ENCODE peak calls at places on chromosomes 4 and X, in six cellular contexts. X is activated T-cell treated with anti-CD3 and anti-CD28 coated beads for 1 hour, O is osteoblast, L is AG09319, C is amniotic epithelial cell, R is AG08395. K is an unnamed sample.

GRCh38 chrX:35025820-35026219 is 83.2 kb downstream of the FAM47B start:
- DNase-seq in R (no peak), L (no peak), O (no peak), C (no peak), X (no peak), K (no peak)

GRCh38 chr4:111400736-111401135 is 744.5 kb upstream of the FAM241A start:
- DNase-seq in R (peak; percentile 32), O (no peak), X (no peak), L (peak; percentile 44), C (peak; percentile 63), K (peak; percentile 57)

GRCh38 chr4:153197301-153197700 is 6.9 kb upstream of the TRIM2 start:
- DNase-seq in O (no peak), X (no peak), C (no peak), R (no peak), L (no peak), K (no peak)

GRCh38 chrX:155966876-155967275 is 30.6 kb upstream of the IL9R start:
- DNase-seq in C (no peak), L (no peak), X (peak; percentile 2), R (no peak), O (peak; percentile 15), K (peak; percentile 23)

GRCh38 chr4:129092636-129093172 is 635 bp downstream of the SCLT1 start:
- DNase-seq in C (peak; percentile 27), R (peak; percentile 18), O (peak; percentile 37), L (no peak), X (no peak), K (peak; percentile 36)

GRCh38 chr4:150773032-150773431 is 191.1 kb downstream of the MAB21L2 start:
- DNase-seq in O (no peak), L (no peak), R (no peak), C (no peak), X (no peak), K (no peak)

GRCh38 chrX:107758231-107758766 is 17.3 kb downstream of the TSC22D3 start:
- DNase-seq in X (no peak), C (no peak), L (no peak), R (no peak), O (no peak), K (no peak)

GRCh38 chr4:185956546-185956945 is 112.4 kb upstream of the TLR3 start:
- DNase-seq in L (no peak), C (no peak), R (no peak), X (no peak), O (no peak), K (no peak)

GRCh38 chr4:87426865-87427517 is 4.6 kb downstream of the NUDT9 start:
- DNase-seq in L (no peak), C (no peak), R (no peak), X (no peak), O (peak; percentile 62), K (no peak)